ENCODE peak calls at places on chromosomes 16 and 17, in four cellular contexts. One of them, this sample, is unnamed.

GRCh38 chr17:7388856-7389255 is 5.5 kb downstream of the PLSCR3 start:
- DNase-seq in activated T-cell treated with anti-CD3 and anti-CD28 coated beads, Interleukin-2, amount 50 U/mL, for 72 hours: no peak
- DNase-seq in iris pigment epithelial cell: no peak
- DNase-seq in GM19239: no peak
- DNase-seq in this sample: no peak

GRCh38 chr17:83080641-83081560 is 1.5 kb downstream of the METRNL start:
- DNase-seq in activated T-cell treated with anti-CD3 and anti-CD28 coated beads, Interleukin-2, amount 50 U/mL, for 72 hours: peak; percentile 74
- DNase-seq in iris pigment epithelial cell: peak; percentile 42
- DNase-seq in GM19239: peak; percentile 78
- DNase-seq in this sample: peak; percentile 52

GRCh38 chr17:13765701-13766100 is 164.0 kb upstream of the HS3ST3A1 start:
- DNase-seq in activated T-cell treated with anti-CD3 and anti-CD28 coated beads, Interleukin-2, amount 50 U/mL, for 72 hours: no peak
- DNase-seq in iris pigment epithelial cell: no peak
- DNase-seq in GM19239: no peak
- DNase-seq in this sample: no peak

GRCh38 chr16:23245268-23245667 is 56.8 kb upstream of the SCNN1B start:
- DNase-seq in activated T-cell treated with anti-CD3 and anti-CD28 coated beads, Interleukin-2, amount 50 U/mL, for 72 hours: no peak
- DNase-seq in iris pigment epithelial cell: no peak
- DNase-seq in GM19239: no peak
- DNase-seq in this sample: no peak

GRCh38 chr16:73205153-73205549 is 157.2 kb upstream of the ZFHX3 start:
- DNase-seq in activated T-cell treated with anti-CD3 and anti-CD28 coated beads, Interleukin-2, amount 50 U/mL, for 72 hours: no peak
- DNase-seq in iris pigment epithelial cell: no peak
- DNase-seq in GM19239: no peak
- DNase-seq in this sample: no peak

GRCh38 chr16:30731411-30731810 is 16.8 kb upstream of the PHKG2 start:
- DNase-seq in activated T-cell treated with anti-CD3 and anti-CD28 coated beads, Interleukin-2, amount 50 U/mL, for 72 hours: no peak
- DNase-seq in iris pigment epithelial cell: peak; percentile 79
- DNase-seq in GM19239: no peak
- DNase-seq in this sample: no peak

GRCh38 chr16:3098459-3099394 is at the start of gene ZSCAN10:
- DNase-seq in activated T-cell treated with anti-CD3 and anti-CD28 coated beads, Interleukin-2, amount 50 U/mL, for 72 hours: no peak
- DNase-seq in iris pigment epithelial cell: no peak
- DNase-seq in GM19239: no peak
- DNase-seq in this sample: no peak

GRCh38 chr16:26993988-26994387 is 72.7 kb upstream of the C16orf82 start:
- DNase-seq in activated T-cell treated with anti-CD3 and anti-CD28 coated beads, Interleukin-2, amount 50 U/mL, for 72 hours: no peak
- DNase-seq in iris pigment epithelial cell: peak; percentile 35
- DNase-seq in GM19239: no peak
- DNase-seq in this sample: peak; percentile 25

GRCh38 chr17:79042421-79043190 is 18.6 kb downstream of the C1QTNF1 start:
- DNase-seq in activated T-cell treated with anti-CD3 and anti-CD28 coated beads, Interleukin-2, amount 50 U/mL, for 72 hours: peak; percentile 60
- DNase-seq in iris pigment epithelial cell: peak; percentile 44
- DNase-seq in GM19239: no peak
- DNase-seq in this sample: peak; percentile 79

GRCh38 chr17:42045719-42046118 is 4.7 kb downstream of the C17orf113 start:
- DNase-seq in activated T-cell treated with anti-CD3 and anti-CD28 coated beads, Interleukin-2, amount 50 U/mL, for 72 hours: no peak
- DNase-seq in iris pigment epithelial cell: no peak
- DNase-seq in GM19239: no peak
- DNase-seq in this sample: no peak

GRCh38 chr16:30876867-30877266 is 17.0 kb downstream of the BCL7C start:
- DNase-seq in activated T-cell treated with anti-CD3 and anti-CD28 coated beads, Interleukin-2, amount 50 U/mL, for 72 hours: no peak
- DNase-seq in iris pigment epithelial cell: no peak
- DNase-seq in GM19239: no peak
- DNase-seq in this sample: no peak

GRCh38 chr16:70614208-70614951 is 32.0 kb upstream of the IL34 start:
- DNase-seq in activated T-cell treated with anti-CD3 and anti-CD28 coated beads, Interleukin-2, amount 50 U/mL, for 72 hours: no peak
- DNase-seq in iris pigment epithelial cell: no peak
- DNase-seq in GM19239: no peak
- DNase-seq in this sample: no peak

GRCh38 chr16:9048302-9048700 is 43.1 kb upstream of the HAPSTR1 start:
- DNase-seq in activated T-cell treated with anti-CD3 and anti-CD28 coated beads, Interleukin-2, amount 50 U/mL, for 72 hours: no peak
- DNase-seq in iris pigment epithelial cell: peak; percentile 61
- DNase-seq in GM19239: no peak
- DNase-seq in this sample: peak; percentile 39

GRCh38 chr17:19867654-19868395 is at the start of gene ULK2:
- DNase-seq in activated T-cell treated with anti-CD3 and anti-CD28 coated beads, Interleukin-2, amount 50 U/mL, for 72 hours: peak; percentile 69
- DNase-seq in iris pigment epithelial cell: peak; percentile 85
- DNase-seq in GM19239: peak; percentile 60
- DNase-seq in this sample: peak; percentile 75

GRCh38 chr17:30234954-30235353 is 543 bp downstream of the SLC6A4 start:
- DNase-seq in activated T-cell treated with anti-CD3 and anti-CD28 coated beads, Interleukin-2, amount 50 U/mL, for 72 hours: no peak
- DNase-seq in iris pigment epithelial cell: no peak
- DNase-seq in GM19239: no peak
- DNase-seq in this sample: no peak

GRCh38 chr17:66533572-66533971 is 231.2 kb downstream of the PRKCA start:
- DNase-seq in activated T-cell treated with anti-CD3 and anti-CD28 coated beads, Interleukin-2, amount 50 U/mL, for 72 hours: no peak
- DNase-seq in iris pigment epithelial cell: peak; percentile 85
- DNase-seq in GM19239: no peak
- DNase-seq in this sample: peak; percentile 76

This sample was measured in cardiac fibroblast.